ENCODE peak calls at places on chromosomes 13 and 19, in eight cellular contexts. One of them, this sample, is unnamed.

GRCh38 chr13:51632643-51633357 is 48.5 kb downstream of the WDFY2 start:
- DNase-seq in mesenchymal stem cell: no peak
- DNase-seq in tibial nerve: no peak
- DNase-seq in psoas muscle: no peak
- DNase-seq in HL-60: no peak
- DNase-seq in transverse colon: no peak
- DNase-seq in WERI-Rb-1: no peak
- DNase-seq in CD4-positive, CD25-positive, alpha-beta regulatory T cell: no peak
- DNase-seq in this sample: no peak

GRCh38 chr13:30355839-30356238 is 48.5 kb upstream of the KATNAL1 start:
- DNase-seq in mesenchymal stem cell: no peak
- DNase-seq in tibial nerve: no peak
- DNase-seq in psoas muscle: no peak
- DNase-seq in HL-60: no peak
- DNase-seq in transverse colon: no peak
- DNase-seq in WERI-Rb-1: no peak
- DNase-seq in CD4-positive, CD25-positive, alpha-beta regulatory T cell: no peak
- DNase-seq in this sample: no peak

GRCh38 chr13:75635621-75636338 is at the start of gene LMO7:
- DNase-seq in mesenchymal stem cell: peak
- DNase-seq in tibial nerve: peak
- DNase-seq in psoas muscle: peak
- DNase-seq in HL-60: peak
- DNase-seq in transverse colon: peak
- DNase-seq in WERI-Rb-1: peak
- DNase-seq in CD4-positive, CD25-positive, alpha-beta regulatory T cell: peak
- DNase-seq in this sample: peak

GRCh38 chr13:93522486-93522885 is 295.9 kb downstream of the GPC6 start:
- DNase-seq in mesenchymal stem cell: no peak
- DNase-seq in tibial nerve: no peak
- DNase-seq in psoas muscle: no peak
- DNase-seq in HL-60: no peak
- DNase-seq in transverse colon: no peak
- DNase-seq in WERI-Rb-1: no peak
- DNase-seq in CD4-positive, CD25-positive, alpha-beta regulatory T cell: no peak
- DNase-seq in this sample: no peak

GRCh38 chr13:109389892-109390345 is 396.5 kb downstream of the IRS2 start:
- DNase-seq in mesenchymal stem cell: peak
- DNase-seq in tibial nerve: no peak
- DNase-seq in psoas muscle: no peak
- DNase-seq in HL-60: peak
- DNase-seq in transverse colon: no peak
- DNase-seq in WERI-Rb-1: no peak
- DNase-seq in CD4-positive, CD25-positive, alpha-beta regulatory T cell: no peak
- DNase-seq in this sample: no peak

GRCh38 chr13:33003458-33004019 is 12.7 kb upstream of the KL start:
- DNase-seq in mesenchymal stem cell: no peak
- DNase-seq in tibial nerve: no peak
- DNase-seq in psoas muscle: no peak
- DNase-seq in HL-60: no peak
- DNase-seq in transverse colon: no peak
- DNase-seq in WERI-Rb-1: no peak
- DNase-seq in CD4-positive, CD25-positive, alpha-beta regulatory T cell: no peak
- DNase-seq in this sample: no peak

GRCh38 chr19:35167251-35168119 is 12.9 kb downstream of the FXYD5 start:
- DNase-seq in mesenchymal stem cell: no peak
- DNase-seq in tibial nerve: no peak
- DNase-seq in psoas muscle: no peak
- DNase-seq in HL-60: no peak
- DNase-seq in transverse colon: no peak
- DNase-seq in WERI-Rb-1: no peak
- DNase-seq in CD4-positive, CD25-positive, alpha-beta regulatory T cell: no peak
- DNase-seq in this sample: no peak

GRCh38 chr13:33017410-33017929 is 1.2 kb downstream of the KL start:
- DNase-seq in mesenchymal stem cell: peak
- DNase-seq in tibial nerve: peak
- DNase-seq in psoas muscle: peak
- DNase-seq in HL-60: peak
- DNase-seq in transverse colon: peak
- DNase-seq in WERI-Rb-1: peak
- DNase-seq in CD4-positive, CD25-positive, alpha-beta regulatory T cell: no peak
- DNase-seq in this sample: peak

GRCh38 chr13:76799696-76800095 is 86.5 kb downstream of the KCTD12 start:
- DNase-seq in mesenchymal stem cell: peak
- DNase-seq in tibial nerve: no peak
- DNase-seq in psoas muscle: no peak
- DNase-seq in HL-60: no peak
- DNase-seq in transverse colon: no peak
- DNase-seq in WERI-Rb-1: no peak
- DNase-seq in CD4-positive, CD25-positive, alpha-beta regulatory T cell: no peak
- DNase-seq in this sample: peak

GRCh38 chr13:30739646-30740642 is 4.6 kb downstream of the ALOX5AP start:
- DNase-seq in mesenchymal stem cell: peak
- DNase-seq in tibial nerve: no peak
- DNase-seq in psoas muscle: no peak
- DNase-seq in HL-60: peak
- DNase-seq in transverse colon: no peak
- DNase-seq in WERI-Rb-1: no peak
- DNase-seq in CD4-positive, CD25-positive, alpha-beta regulatory T cell: peak
- DNase-seq in this sample: no peak

GRCh38 chr19:42279902-42280760 is 11.1 kb downstream of the CIC start:
- DNase-seq in mesenchymal stem cell: peak
- DNase-seq in tibial nerve: peak
- DNase-seq in psoas muscle: peak
- DNase-seq in HL-60: peak
- DNase-seq in transverse colon: peak
- DNase-seq in WERI-Rb-1: peak
- DNase-seq in CD4-positive, CD25-positive, alpha-beta regulatory T cell: peak
- DNase-seq in this sample: peak

GRCh38 chr13:106376411-106377112 is 158.9 kb downstream of the EFNB2 start:
- DNase-seq in mesenchymal stem cell: peak
- DNase-seq in tibial nerve: no peak
- DNase-seq in psoas muscle: no peak
- DNase-seq in HL-60: no peak
- DNase-seq in transverse colon: no peak
- DNase-seq in WERI-Rb-1: peak
- DNase-seq in CD4-positive, CD25-positive, alpha-beta regulatory T cell: no peak
- DNase-seq in this sample: no peak

GRCh38 chr13:45298206-45298505 is 42.8 kb downstream of the TPT1 start:
- DNase-seq in mesenchymal stem cell: no peak
- DNase-seq in tibial nerve: no peak
- DNase-seq in psoas muscle: no peak
- DNase-seq in HL-60: no peak
- DNase-seq in transverse colon: no peak
- DNase-seq in WERI-Rb-1: no peak
- DNase-seq in CD4-positive, CD25-positive, alpha-beta regulatory T cell: no peak
- DNase-seq in this sample: no peak

GRCh38 chr13:45299194-45299593 is 41.8 kb downstream of the TPT1 start:
- DNase-seq in mesenchymal stem cell: no peak
- DNase-seq in tibial nerve: no peak
- DNase-seq in psoas muscle: no peak
- DNase-seq in HL-60: no peak
- DNase-seq in transverse colon: no peak
- DNase-seq in WERI-Rb-1: no peak
- DNase-seq in CD4-positive, CD25-positive, alpha-beta regulatory T cell: no peak
- DNase-seq in this sample: no peak

GRCh38 chr13:45296259-45296658 is 44.7 kb downstream of the TPT1 start:
- DNase-seq in mesenchymal stem cell: no peak
- DNase-seq in tibial nerve: no peak
- DNase-seq in psoas muscle: no peak
- DNase-seq in HL-60: no peak
- DNase-seq in transverse colon: no peak
- DNase-seq in WERI-Rb-1: no peak
- DNase-seq in CD4-positive, CD25-positive, alpha-beta regulatory T cell: no peak
- DNase-seq in this sample: no peak

GRCh38 chr13:45295536-45295935 is 45.4 kb downstream of the TPT1 start:
- DNase-seq in mesenchymal stem cell: peak
- DNase-seq in tibial nerve: peak
- DNase-seq in psoas muscle: no peak
- DNase-seq in HL-60: no peak
- DNase-seq in transverse colon: no peak
- DNase-seq in WERI-Rb-1: no peak
- DNase-seq in CD4-positive, CD25-positive, alpha-beta regulatory T cell: no peak
- DNase-seq in this sample: no peak

DNA sequence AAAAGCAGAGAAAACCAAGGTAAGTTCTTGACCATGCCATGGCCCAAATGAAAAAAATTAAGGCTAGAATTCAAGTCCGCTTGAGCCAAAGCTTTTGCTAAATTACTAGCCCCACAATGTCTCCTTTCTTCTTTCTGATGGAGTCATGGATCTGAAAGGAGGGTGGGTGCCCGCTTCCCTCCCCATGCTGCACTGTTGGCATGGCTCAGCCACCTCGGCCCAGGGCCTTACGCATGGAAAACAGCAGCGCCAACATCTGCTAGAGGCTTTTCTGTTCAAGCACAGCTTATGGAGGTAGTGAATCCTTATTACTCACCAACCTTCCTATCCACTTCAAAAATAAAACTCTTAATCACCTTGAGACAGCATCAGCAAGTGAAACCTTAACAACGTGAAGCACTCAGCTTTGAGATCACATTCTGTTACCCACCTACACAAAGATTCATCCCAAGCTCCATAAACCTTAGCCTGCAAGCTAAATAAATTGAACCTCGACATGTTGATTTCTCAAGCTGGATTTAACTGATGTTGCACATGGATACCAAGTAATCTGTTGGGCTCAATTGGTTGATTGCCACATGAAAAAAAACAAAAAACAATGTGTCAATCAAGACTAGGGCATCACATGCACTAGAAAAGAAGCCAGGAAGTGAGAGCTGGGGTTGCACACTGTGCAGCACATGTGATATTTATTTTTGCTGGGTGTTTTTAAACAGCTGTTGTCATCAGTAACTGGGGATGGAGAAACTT is 43.4 kb downstream of the TPT1 start:
- DNase-seq in mesenchymal stem cell: no peak
- DNase-seq in tibial nerve: no peak
- DNase-seq in psoas muscle: no peak
- DNase-seq in HL-60: no peak
- DNase-seq in transverse colon: no peak
- DNase-seq in WERI-Rb-1: no peak
- DNase-seq in CD4-positive, CD25-positive, alpha-beta regulatory T cell: no peak
- DNase-seq in this sample: no peak
- H3K27ac ChIP-seq in mesenchymal stem cell: no peak
- H3K27ac ChIP-seq in tibial nerve: no peak
- H3K27ac ChIP-seq in psoas muscle: peak
- H3K27ac ChIP-seq in HL-60: no peak
- H3K27ac ChIP-seq in transverse colon: no peak
- H3K27ac ChIP-seq in WERI-Rb-1: no peak
- H3K27ac ChIP-seq in CD4-positive, CD25-positive, alpha-beta regulatory T cell: peak
- H3K27ac ChIP-seq in this sample: no peak

GRCh38 chr13:35502456-35502855 is 26.0 kb upstream of the MAB21L1 start:
- DNase-seq in mesenchymal stem cell: no peak
- DNase-seq in tibial nerve: no peak
- DNase-seq in psoas muscle: no peak
- DNase-seq in HL-60: no peak
- DNase-seq in transverse colon: no peak
- DNase-seq in WERI-Rb-1: no peak
- DNase-seq in CD4-positive, CD25-positive, alpha-beta regulatory T cell: no peak
- DNase-seq in this sample: no peak

GRCh38 chr13:35500071-35500595 is 23.6 kb upstream of the MAB21L1 start:
- DNase-seq in mesenchymal stem cell: no peak
- DNase-seq in tibial nerve: no peak
- DNase-seq in psoas muscle: no peak
- DNase-seq in HL-60: no peak
- DNase-seq in transverse colon: no peak
- DNase-seq in WERI-Rb-1: no peak
- DNase-seq in CD4-positive, CD25-positive, alpha-beta regulatory T cell: no peak
- DNase-seq in this sample: no peak

GRCh38 chr13:35496761-35497386 is 20.4 kb upstream of the MAB21L1 start:
- DNase-seq in mesenchymal stem cell: no peak
- DNase-seq in tibial nerve: no peak
- DNase-seq in psoas muscle: no peak
- DNase-seq in HL-60: peak
- DNase-seq in transverse colon: no peak
- DNase-seq in WERI-Rb-1: no peak
- DNase-seq in CD4-positive, CD25-positive, alpha-beta regulatory T cell: no peak
- DNase-seq in this sample: no peak

GRCh38 chr13:35499131-35500051 is 22.9 kb upstream of the MAB21L1 start:
- DNase-seq in mesenchymal stem cell: no peak
- DNase-seq in tibial nerve: no peak
- DNase-seq in psoas muscle: no peak
- DNase-seq in HL-60: no peak
- DNase-seq in transverse colon: no peak
- DNase-seq in WERI-Rb-1: no peak
- DNase-seq in CD4-positive, CD25-positive, alpha-beta regulatory T cell: no peak
- DNase-seq in this sample: no peak

GRCh38 chr13:35501721-35502235 is 25.3 kb upstream of the MAB21L1 start:
- DNase-seq in mesenchymal stem cell: no peak
- DNase-seq in tibial nerve: no peak
- DNase-seq in psoas muscle: no peak
- DNase-seq in HL-60: no peak
- DNase-seq in transverse colon: no peak
- DNase-seq in WERI-Rb-1: no peak
- DNase-seq in CD4-positive, CD25-positive, alpha-beta regulatory T cell: no peak
- DNase-seq in this sample: no peak
- H3K27ac ChIP-seq in mesenchymal stem cell: no peak
- H3K27ac ChIP-seq in tibial nerve: no peak
- H3K27ac ChIP-seq in psoas muscle: no peak
- H3K27ac ChIP-seq in HL-60: no peak
- H3K27ac ChIP-seq in transverse colon: no peak
- H3K27ac ChIP-seq in WERI-Rb-1: no peak
- H3K27ac ChIP-seq in CD4-positive, CD25-positive, alpha-beta regulatory T cell: no peak
- H3K27ac ChIP-seq in this sample: no peak

DNA sequence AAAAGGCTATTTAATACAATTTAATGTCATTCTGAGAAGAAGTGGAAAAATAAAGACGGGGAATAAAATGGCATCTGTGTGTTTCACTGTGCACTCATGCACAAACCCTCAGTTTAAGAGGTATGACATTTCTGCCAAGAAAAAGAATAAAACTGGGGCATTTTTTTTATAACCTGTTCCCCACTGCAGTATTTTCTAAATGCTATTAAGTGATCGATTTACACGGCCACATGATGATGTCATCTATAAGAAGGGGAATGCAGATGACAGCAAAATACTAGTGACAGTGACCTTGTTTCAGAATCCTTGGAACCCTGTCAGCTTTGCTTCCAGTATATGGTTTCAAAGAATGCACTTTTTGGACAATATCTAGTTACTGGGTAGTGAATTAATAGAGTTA is 21.2 kb upstream of the ZNF536 start:
- DNase-seq in mesenchymal stem cell: no peak
- DNase-seq in tibial nerve: no peak
- DNase-seq in psoas muscle: no peak
- DNase-seq in HL-60: no peak
- DNase-seq in transverse colon: no peak
- DNase-seq in WERI-Rb-1: no peak
- DNase-seq in CD4-positive, CD25-positive, alpha-beta regulatory T cell: no peak
- DNase-seq in this sample: no peak
- H3K27ac ChIP-seq in mesenchymal stem cell: no peak
- H3K27ac ChIP-seq in tibial nerve: peak
- H3K27ac ChIP-seq in psoas muscle: no peak
- H3K27ac ChIP-seq in HL-60: no peak
- H3K27ac ChIP-seq in transverse colon: no peak
- H3K27ac ChIP-seq in WERI-Rb-1: peak
- H3K27ac ChIP-seq in CD4-positive, CD25-positive, alpha-beta regulatory T cell: no peak
- H3K27ac ChIP-seq in this sample: no peak

DNA sequence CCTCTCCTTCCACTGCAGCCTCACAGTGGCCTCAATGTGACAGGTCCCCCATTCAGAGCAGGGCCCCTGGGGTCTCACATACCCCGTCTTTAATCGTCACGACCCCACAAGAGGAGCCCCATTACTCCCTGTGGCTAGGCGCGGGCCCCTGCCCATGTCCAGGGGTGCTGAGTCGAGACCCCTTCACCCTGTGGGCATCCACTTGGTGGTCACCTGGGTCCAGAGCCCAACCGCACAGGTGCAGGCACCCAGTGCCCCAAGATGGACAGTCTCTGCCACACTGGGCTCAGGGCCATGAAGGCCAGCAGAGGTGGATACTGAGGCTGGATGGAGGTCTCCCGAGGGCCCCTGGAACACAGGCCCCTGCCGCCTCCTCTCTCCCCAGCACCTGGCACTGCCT is 3.0 kb downstream of the TMEM259 start:
- DNase-seq in mesenchymal stem cell: no peak
- DNase-seq in tibial nerve: no peak
- DNase-seq in psoas muscle: no peak
- DNase-seq in HL-60: no peak
- DNase-seq in transverse colon: no peak
- DNase-seq in WERI-Rb-1: no peak
- DNase-seq in CD4-positive, CD25-positive, alpha-beta regulatory T cell: no peak
- DNase-seq in this sample: no peak
- H3K27ac ChIP-seq in mesenchymal stem cell: no peak
- H3K27ac ChIP-seq in tibial nerve: peak
- H3K27ac ChIP-seq in psoas muscle: no peak
- H3K27ac ChIP-seq in HL-60: no peak
- H3K27ac ChIP-seq in transverse colon: peak
- H3K27ac ChIP-seq in WERI-Rb-1: no peak
- H3K27ac ChIP-seq in CD4-positive, CD25-positive, alpha-beta regulatory T cell: no peak
- H3K27ac ChIP-seq in this sample: peak

This sample was measured in hepatocyte.